ENCODE peak calls at places on chromosome X, in ten cellular contexts. I is IMR-90, F is heart right ventricle, Y is MM.1S, T is tibial artery, Z is A673, C is BJ, K is body of pancreas, H is pancreas, P is H9. M is an unnamed sample.

GRCh38 chrX:154462396-154462795 is 4.3 kb downstream of the PLXNA3 start:
- DNase-seq in H (no peak), F (no peak), Y (no peak), K (no peak), C (no peak), T (no peak), I (no peak), P (no peak), Z (no peak), M (no peak)

GRCh38 chrX:24023972-24024664 is 2.9 kb downstream of the KLHL15 start:
- DNase-seq in P (no peak), C (no peak), I (peak; percentile 23), Y (peak; percentile 15), F (no peak), H (no peak), T (no peak), Z (peak; percentile 12), K (no peak), M (no peak)

GRCh38 chrX:99795495-99795894 is 614.6 kb downstream of the PCDH19 start:
- DNase-seq in Z (no peak), C (no peak), F (no peak), P (no peak), Y (peak; percentile 18), I (no peak), K (no peak), T (no peak), H (no peak), M (no peak)

GRCh38 chrX:109294097-109294815 is 187.6 kb downstream of the GUCY2F start:
- DNase-seq in F (no peak), P (no peak), T (no peak), K (no peak), I (no peak), Y (no peak), H (no peak), C (no peak), Z (no peak), M (no peak)

GRCh38 chrX:154064637-154065435 is 32.7 kb downstream of the MECP2 start:
- DNase-seq in C (no peak), Y (no peak), H (no peak), F (no peak), Z (no peak), P (no peak), T (no peak), K (no peak), I (no peak), M (no peak)

GRCh38 chrX:149462849-149463248 is 42.3 kb downstream of the IDS start:
- DNase-seq in P (no peak), C (no peak), H (no peak), K (no peak), I (no peak), T (no peak), Z (no peak), F (peak; percentile 9), Y (no peak), M (no peak)

GRCh38 chrX:73668779-73669178 is 105.8 kb downstream of the CHIC1 start:
- DNase-seq in T (no peak), F (peak; percentile 10), C (no peak), Y (no peak), K (no peak), Z (no peak), H (no peak), I (no peak), P (no peak), M (no peak)

GRCh38 chrX:68462197-68462596 is 28.9 kb upstream of the OPHN1 start:
- DNase-seq in Y (no peak), F (no peak), P (no peak), K (no peak), T (no peak), C (no peak), Z (no peak), H (no peak), I (peak; percentile 67), M (no peak)

GRCh38 chrX:102067966-102068723 is 57.3 kb upstream of the TCEAL2 start:
- DNase-seq in Z (peak; percentile 43), Y (peak; percentile 41), T (no peak), F (no peak), H (no peak), I (peak; percentile 16), C (no peak), P (no peak), K (peak; percentile 37), M (no peak)

GRCh38 chrX:135484636-135485289 is 35.7 kb upstream of the INTS6L start:
- DNase-seq in F (no peak), I (peak; percentile 57), C (peak; percentile 11), Y (peak; percentile 37), Z (peak; percentile 65), K (peak; percentile 17), H (no peak), P (no peak), T (no peak), M (no peak)

GRCh38 chrX:2894885-2895292 is 34.2 kb downstream of the ARSD start:
- DNase-seq in I (peak; percentile 50), P (no peak), Y (no peak), K (peak; percentile 65), T (no peak), C (peak; percentile 39), Z (peak; percentile 97), H (peak; percentile 36), F (no peak), M (no peak)

GRCh38 chrX:67998540-67998939 is 434.8 kb downstream of the OPHN1 start:
- DNase-seq in K (no peak), Z (no peak), T (no peak), C (no peak), H (no peak), Y (no peak), I (no peak), F (no peak), P (no peak), M (no peak)

DNA sequence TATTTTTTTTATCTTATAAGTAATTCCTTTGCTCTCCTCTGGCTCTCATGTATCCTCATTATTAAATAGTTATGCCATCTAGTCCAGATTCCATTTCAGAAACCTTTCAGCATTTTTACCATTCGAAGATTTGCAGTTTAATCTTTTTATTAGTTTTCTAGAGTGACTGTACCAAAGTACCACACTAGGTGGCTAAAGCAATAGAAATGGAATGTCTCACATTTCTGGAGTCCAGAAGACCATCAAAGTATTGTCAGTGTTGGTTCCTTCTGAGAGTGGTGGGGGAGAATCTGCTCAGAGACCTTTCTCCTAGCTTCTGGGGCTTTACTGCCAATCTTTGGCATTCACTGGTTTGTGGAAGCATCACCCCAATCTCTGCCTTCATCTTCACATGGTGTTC is 3.7 kb upstream of the PNMA3 start:
- DNase-seq in C (no peak), Y (no peak), Z (no peak), P (no peak), F (no peak), I (no peak), H (no peak), K (no peak), T (no peak), M (no peak)
- TF ChIP-seq CTCF in C (peak; percentile 10), Y (no peak), Z (peak; percentile 12), P (no peak), F (no peak), I (no peak), H (no peak), K (no peak), T (no peak), M (no peak)

GRCh38 chrX:13647709-13648212 is 5.2 kb upstream of the TCEANC start:
- DNase-seq in K (peak; percentile 58), Z (peak; percentile 80), C (no peak), H (peak; percentile 38), T (peak; percentile 45), Y (no peak), F (peak; percentile 43), P (no peak), I (peak; percentile 89), M (no peak)

GRCh38 chrX:13649823-13650222 is 3.1 kb upstream of the TCEANC start:
- DNase-seq in F (peak; percentile 6), P (no peak), I (peak; percentile 73), Y (no peak), C (no peak), Z (no peak), K (no peak), T (no peak), H (no peak), M (no peak)

GRCh38 chrX:13646154-13646549 is 6.8 kb upstream of the TCEANC start:
- DNase-seq in K (peak; percentile 80), H (peak; percentile 35), Z (peak; percentile 80), T (peak; percentile 58), Y (peak; percentile 16), P (peak; percentile 65), C (no peak), F (peak; percentile 55), I (peak; percentile 65), M (peak; percentile 23)

GRCh38 chrX:13650318-13650717 is 2.6 kb upstream of the TCEANC start:
- DNase-seq in K (no peak), Y (no peak), Z (no peak), I (no peak), H (no peak), C (no peak), F (no peak), T (no peak), P (no peak), M (no peak)

GRCh38 chrX:13645464-13646153 is 7.3 kb upstream of the TCEANC start:
- DNase-seq in Z (no peak), F (no peak), P (no peak), T (no peak), I (no peak), C (no peak), K (no peak), H (no peak), Y (no peak), M (no peak)
- H3K27me3 ChIP-seq in Z (no peaks in the 10 kb centered on the region), F (no peaks in the 10 kb centered on the region), P (no peaks in the 10 kb centered on the region), T (no peaks in the 10 kb centered on the region), I (no peaks in the 10 kb centered on the region), C (no peaks in the 10 kb centered on the region), K (no peaks in the 10 kb centered on the region), H (peaks cover 6% of the 10 kb centered on the region), Y (no peaks in the 10 kb centered on the region), M (peaks cover 6% of the 10 kb centered on the region)

DNA sequence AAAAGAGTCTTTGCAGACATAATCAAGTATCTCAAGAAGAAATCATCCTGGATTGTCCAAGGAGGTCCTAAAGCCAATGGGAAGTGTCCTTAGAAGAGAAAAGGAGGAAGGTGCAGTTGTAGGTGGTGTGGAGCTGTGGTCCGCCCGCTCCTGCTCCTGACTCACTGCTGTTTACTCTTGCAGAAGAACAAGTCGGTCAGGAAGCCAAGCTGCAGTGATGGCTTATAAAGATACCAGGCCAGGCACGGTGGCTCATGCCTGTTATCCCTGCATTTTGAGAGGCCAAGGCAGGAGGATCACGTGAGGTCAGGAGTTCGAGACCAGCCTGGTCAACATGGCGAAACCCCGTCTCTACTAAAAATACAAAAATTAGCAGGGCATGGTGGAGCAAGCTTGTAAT is 66.4 kb upstream of the ATP6AP2 start:
- DNase-seq in C (no peak), K (no peak), T (no peak), I (no peak), Y (no peak), F (no peak), Z (no peak), H (no peak), P (no peak), M (no peak)
- TF ChIP-seq CTCF in C (no peak), K (no peak), T (no peak), I (no peak), Y (no peak), F (no peak), Z (no peak), H (no peak), P (no peak), M (no peak)

DNA sequence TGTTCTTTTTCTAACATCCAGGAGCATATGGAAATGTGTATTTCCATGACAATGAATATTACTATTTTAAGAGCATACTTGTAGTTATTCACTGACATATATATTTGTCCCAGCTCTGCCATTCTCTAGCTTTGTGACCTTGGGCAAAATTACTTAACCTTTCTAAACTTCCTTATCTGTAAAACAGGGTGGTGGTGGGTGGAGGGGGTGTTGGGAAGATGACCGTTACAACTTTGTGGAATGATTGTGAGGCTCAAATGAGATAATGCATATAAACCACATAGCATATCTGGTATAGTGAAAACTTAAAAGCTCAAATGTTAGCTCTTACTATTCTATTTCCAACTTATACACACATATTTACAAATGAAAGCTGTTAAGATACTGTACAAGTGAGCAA is 53.0 kb upstream of the HPRT1 start:
- DNase-seq in T (no peak), I (no peak), F (no peak), H (no peak), Y (no peak), P (no peak), C (no peak), Z (no peak), K (no peak), M (no peak)
- H3K27me3 ChIP-seq in T (no peaks in the 10 kb centered on the region), I (no peaks in the 10 kb centered on the region), F (no peaks in the 10 kb centered on the region), H (no peaks in the 10 kb centered on the region), Y (no peaks in the 10 kb centered on the region), P (no peaks in the 10 kb centered on the region), C (no peaks in the 10 kb centered on the region), Z (no peaks in the 10 kb centered on the region), K (no peaks in the 10 kb centered on the region), M (no peaks in the 10 kb centered on the region)